ENCODE peak calls at places on chromosomes 3 and 15, in eight cellular contexts. X is NB4; D is endothelial cell; M is CD8-positive, alpha-beta T cell; H is upper lobe of left lung; O is body of pancreas; W is neural progenitor cell; Q is HepG2. V is an unnamed sample.

GRCh38 chr3:123404391-123404790 is 44.5 kb downstream of the ADCY5 start:
- DNase-seq in X (no peak), D (no peak), Q (no peak), O (no peak), M (no peak), W (no peak), H (no peak), V (no peak)

GRCh38 chr3:21345577-21345976 is 405.4 kb downstream of the ZNF385D start:
- DNase-seq in X (no peak), H (no peak), Q (no peak), W (no peak), O (no peak), D (no peak), M (no peak), V (no peak)

GRCh38 chr3:72306800-72307341 is 521.9 kb upstream of the PROK2 start:
- DNase-seq in X (no peak), O (peak), D (no peak), W (peak), H (no peak), Q (no peak), M (no peak), V (no peak)

GRCh38 chr3:59480486-59480995 is 430.7 kb upstream of the CFAP20DC start:
- DNase-seq in O (peak), M (no peak), H (no peak), X (peak), W (no peak), Q (no peak), D (no peak), V (no peak)

GRCh38 chr3:31680072-31680870 is 147.5 kb downstream of the STT3B start:
- DNase-seq in M (no peak), X (no peak), W (no peak), O (no peak), D (no peak), H (no peak), Q (peak), V (no peak)

GRCh38 chr3:129793947-129794318 is 99.6 kb downstream of the TMCC1 start:
- DNase-seq in Q (no peak), O (no peak), D (peak), H (no peak), W (peak), M (no peak), X (peak), V (no peak)

GRCh38 chr3:10648181-10648580 is 142.8 kb upstream of the ATP2B2 start:
- DNase-seq in M (no peak), O (no peak), W (no peak), Q (no peak), H (no peak), D (no peak), X (no peak), V (no peak)

GRCh38 chr15:69729167-69729748 is 276.6 kb downstream of the RPLP1 start:
- DNase-seq in M (peak), X (peak), W (peak), H (no peak), D (peak), O (peak), Q (no peak), V (peak)

GRCh38 chr15:50794102-50794501 is 28.6 kb upstream of the SPPL2A start:
- DNase-seq in W (no peak), Q (no peak), O (no peak), M (no peak), D (no peak), H (no peak), X (no peak), V (no peak)

GRCh38 chr15:99482993-99483392 is 82.8 kb upstream of the MEF2A start:
- DNase-seq in X (no peak), M (no peak), H (no peak), O (no peak), D (no peak), W (no peak), Q (no peak), V (no peak)

GRCh38 chr3:107543666-107544065 is 20.9 kb downstream of the BBX start:
- DNase-seq in M (no peak), Q (peak), X (peak), O (peak), D (no peak), H (no peak), W (peak), V (no peak)

GRCh38 chr3:111621535-111621934 is 26.4 kb upstream of the ZBED2 start:
- DNase-seq in Q (peak), H (no peak), M (no peak), D (peak), O (no peak), X (peak), W (peak), V (no peak)

GRCh38 chr3:108311797-108312196 is 15.4 kb downstream of the HHLA2 start:
- DNase-seq in D (no peak), Q (no peak), H (no peak), M (no peak), O (no peak), W (peak), X (peak), V (no peak)

GRCh38 chr15:96324192-96324895 is 6.2 kb upstream of the NR2F2 start:
- DNase-seq in O (peak), M (no peak), W (peak), D (no peak), X (no peak), H (no peak), Q (no peak), V (no peak)

DNA sequence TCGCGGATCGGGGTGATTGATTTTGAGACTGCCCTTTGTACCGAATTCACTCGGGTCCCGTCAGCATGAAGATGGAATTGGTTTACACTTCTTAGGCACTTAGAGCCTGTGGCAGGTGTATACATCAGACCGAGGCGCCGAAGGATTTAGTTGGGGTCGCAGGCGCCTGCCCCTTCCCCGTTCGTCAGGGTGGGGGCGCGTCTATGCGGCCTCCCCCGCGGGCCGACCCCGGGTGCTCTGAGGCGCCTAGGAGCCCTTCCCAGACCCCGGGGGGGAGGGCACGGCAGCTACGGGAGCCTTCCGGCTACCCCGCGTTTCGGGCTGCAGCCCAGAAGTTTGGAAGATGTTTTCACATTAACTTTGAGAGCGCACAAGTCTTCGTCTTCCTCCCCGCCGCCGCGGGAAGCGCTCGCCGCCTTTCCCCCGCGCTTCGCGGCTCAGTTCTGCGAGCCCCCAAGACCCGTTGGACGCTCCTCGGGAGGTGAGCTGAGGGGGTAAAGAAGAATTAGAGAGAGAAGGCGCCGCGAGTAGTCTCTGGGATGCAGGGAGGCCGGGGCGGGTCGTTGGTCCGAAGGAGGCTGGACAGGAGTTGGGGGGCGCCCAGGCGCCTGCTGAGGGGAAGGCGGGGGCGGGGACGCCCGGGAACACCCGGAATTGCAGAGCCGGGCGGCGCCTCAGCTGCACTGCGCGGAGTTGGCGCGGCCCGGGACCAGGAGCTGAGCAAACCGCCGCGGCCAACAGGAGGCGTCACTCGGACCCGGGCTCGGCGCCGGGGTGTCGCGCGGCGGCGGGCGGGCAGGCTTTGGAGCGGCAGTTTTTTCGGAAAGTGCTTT is 737 bp downstream of the TIPARP start:
- DNase-seq in X (peak), W (peak), H (peak), D (peak), Q (no peak), O (peak), M (peak), V (peak)
- TF ChIP-seq CTCF in X (peak), W (peak), H (peak), D (peak), Q (peak), O (no peak), M (no peak), V (no peak)

GRCh38 chr15:67840747-67841634 is 1.1 kb upstream of the RNU6-1 start:
- DNase-seq in W (peak), Q (peak), D (no peak), M (no peak), O (peak), H (no peak), X (peak), V (no peak)
- TF ChIP-seq CTCF in W (no peak), Q (peak), D (no peak), M (no peak), O (no peak), H (no peak), X (no peak), V (no peak)

DNA sequence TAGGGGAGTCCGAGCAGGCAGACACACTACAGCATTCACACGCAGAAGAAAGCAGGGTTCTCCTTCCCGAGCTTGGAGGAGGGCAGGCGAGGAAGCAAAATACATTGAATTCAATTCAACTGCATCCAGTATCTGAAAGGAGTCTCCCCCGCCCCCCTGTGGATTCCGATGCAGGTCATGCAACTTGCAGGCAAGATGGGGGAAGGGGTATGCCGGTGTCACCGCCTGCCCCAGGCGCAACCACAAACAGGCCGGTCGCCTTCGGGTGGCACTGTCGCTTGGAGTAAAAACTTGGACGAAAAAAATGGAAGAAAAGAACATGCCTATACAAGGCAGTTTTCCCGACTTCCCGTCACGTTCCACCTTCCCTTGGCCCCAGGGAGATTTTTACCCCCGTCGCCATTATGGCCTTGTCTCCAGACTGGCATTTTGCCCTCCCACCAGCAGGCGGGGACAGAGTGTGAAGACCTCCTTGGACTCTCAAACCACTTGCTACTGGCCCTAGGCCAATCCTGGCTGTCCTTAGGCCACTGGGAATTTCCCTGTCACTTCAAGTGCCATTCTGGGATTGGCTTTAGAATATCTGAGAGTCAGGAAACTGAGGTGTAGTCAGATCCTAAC is 1.6 kb upstream of the NTRK3 start:
- DNase-seq in Q (peak), O (peak), D (peak), M (no peak), W (peak), H (no peak), X (no peak), V (no peak)
- TF ChIP-seq CTCF in Q (no peak), O (no peak), D (peak), M (no peak), W (peak), H (peak), X (peak), V (no peak)

GRCh38 chr15:65304393-65305143 is at the start of gene RNU5B-1:
- DNase-seq in Q (peak), W (peak), M (peak), O (peak), H (no peak), X (peak), D (peak), V (peak)
- TF ChIP-seq CTCF in Q (peak), W (no peak), M (peak), O (peak), H (peak), X (peak), D (peak), V (no peak)

DNA sequence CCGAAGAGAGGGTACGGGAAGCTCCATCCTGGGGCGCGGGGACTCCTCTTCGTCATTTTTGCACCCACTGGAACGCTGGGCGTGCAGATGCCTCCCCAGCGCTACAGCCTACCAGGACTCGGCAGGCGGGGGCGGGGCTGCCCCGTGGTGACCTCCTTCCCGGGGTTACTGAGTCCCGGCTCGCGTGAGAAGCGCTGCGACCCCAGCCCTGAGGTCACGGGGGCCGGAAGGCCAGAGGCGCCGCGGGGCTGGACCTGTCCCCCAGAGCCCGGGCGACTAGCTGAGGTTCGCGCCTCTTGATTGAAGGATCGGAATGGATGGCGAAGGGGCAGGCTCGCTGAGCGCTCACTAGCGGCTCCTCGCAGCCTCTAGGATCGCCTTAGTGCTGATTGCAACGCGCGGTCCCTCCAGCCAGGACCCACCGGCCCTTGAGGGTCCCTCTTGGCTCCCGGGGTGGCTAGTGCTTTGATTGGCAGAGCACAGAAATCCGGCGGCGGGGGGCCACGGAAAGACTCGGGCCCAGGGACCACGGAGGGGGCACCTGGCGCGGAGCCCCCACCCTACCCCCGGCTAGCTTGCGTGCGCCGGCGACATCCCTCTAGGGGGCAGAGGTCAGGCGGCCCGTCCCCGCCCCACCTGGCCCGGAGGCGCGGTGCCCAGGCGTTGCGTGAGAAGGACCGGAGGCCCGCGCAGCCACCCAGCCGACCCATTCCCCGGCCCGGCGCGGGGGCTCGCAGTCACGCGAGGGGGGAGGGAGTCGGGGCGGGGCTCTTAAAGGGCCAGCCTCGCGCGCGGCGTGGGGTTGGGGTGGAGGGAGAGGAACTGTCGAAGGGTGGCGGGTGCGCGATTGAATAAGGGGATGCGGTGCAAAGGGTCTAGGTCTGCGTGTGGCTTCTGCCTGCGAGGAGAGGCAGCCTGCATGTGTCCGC is 781 bp upstream of the CYP1A1 start:
- DNase-seq in W (peak), O (peak), D (peak), Q (peak), H (peak), M (no peak), X (peak), V (peak)
- TF ChIP-seq CTCF in W (peak), O (no peak), D (no peak), Q (peak), H (no peak), M (peak), X (no peak), V (no peak)

GRCh38 chr3:13011369-13012227 is 61.6 kb downstream of the IQSEC1 start:
- DNase-seq in M (peak), O (no peak), X (peak), W (peak), H (no peak), D (no peak), Q (peak), V (peak)

GRCh38 chr3:13013151-13013561 is 60.1 kb downstream of the IQSEC1 start:
- DNase-seq in H (no peak), D (no peak), O (no peak), W (no peak), M (no peak), X (no peak), Q (no peak), V (no peak)

GRCh38 chr3:13013595-13013993 is 59.6 kb downstream of the IQSEC1 start:
- DNase-seq in W (no peak), H (no peak), X (no peak), M (no peak), O (no peak), D (no peak), Q (no peak), V (no peak)

GRCh38 chr3:13010770-13011169 is 62.5 kb downstream of the IQSEC1 start:
- DNase-seq in X (no peak), D (no peak), W (no peak), H (no peak), M (no peak), Q (no peak), O (no peak), V (no peak)

DNA sequence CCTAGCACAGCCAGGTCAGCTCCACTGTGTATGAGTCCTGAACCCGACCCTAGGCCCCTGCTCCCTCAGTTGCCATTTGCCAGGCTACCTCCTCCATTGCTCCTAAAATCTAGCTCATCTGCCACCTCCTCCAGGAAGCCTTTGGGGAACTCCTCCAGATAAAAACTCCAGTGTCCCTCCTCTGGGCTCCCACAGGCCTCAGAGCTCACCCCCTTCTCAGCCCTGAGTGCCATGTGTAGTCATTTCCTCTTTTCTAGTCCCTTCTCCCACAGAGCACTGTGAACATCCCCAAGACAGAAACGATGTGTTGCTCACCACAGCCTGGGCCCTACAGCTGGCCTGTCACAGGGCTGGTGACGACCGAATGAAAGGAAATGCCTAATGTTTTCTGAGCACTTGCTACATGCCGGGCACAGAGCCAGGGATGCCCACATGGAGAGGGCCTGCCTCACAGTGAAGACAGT is 61.0 kb downstream of the IQSEC1 start:
- DNase-seq in Q (no peak), D (no peak), H (no peak), M (no peak), X (peak), W (no peak), O (peak), V (no peak)
- TF ChIP-seq CTCF in Q (no peak), D (no peak), H (no peak), M (no peak), X (no peak), W (no peak), O (no peak), V (no peak)

V was measured in activated B cell treated with CpG ODN at 0.5 μM for 24 hours.